ENCODE peak calls at places on chromosome 4, in six cellular contexts. One of them, this sample, is unnamed.

GRCh38 chr4:133146574-133147198 is 2.4 kb upstream of the PCDH10 start:
- DNase-seq in NCI-H510A treated with DMSO at 0.1 percent for 48 hours: peak; percentile 20
- DNase-seq in ELR: peak; percentile 72
- DNase-seq in GM13977: peak; percentile 59
- DNase-seq in PC-3: peak; percentile 59
- DNase-seq in AG08395: peak; percentile 50
- DNase-seq in this sample: no peak

GRCh38 chr4:6987566-6987920 is 55.6 kb upstream of the TADA2B start:
- DNase-seq in NCI-H510A treated with DMSO at 0.1 percent for 48 hours: peak; percentile 32
- DNase-seq in ELR: peak; percentile 48
- DNase-seq in GM13977: no peak
- DNase-seq in PC-3: peak; percentile 4
- DNase-seq in AG08395: peak; percentile 28
- DNase-seq in this sample: no peak

GRCh38 chr4:123667496-123667895 is 270.9 kb downstream of the SPRY1 start:
- DNase-seq in NCI-H510A treated with DMSO at 0.1 percent for 48 hours: no peak
- DNase-seq in ELR: peak; percentile 76
- DNase-seq in GM13977: no peak
- DNase-seq in PC-3: peak; percentile 90
- DNase-seq in AG08395: peak; percentile 29
- DNase-seq in this sample: no peak

GRCh38 chr4:121096629-121097028 is 24.3 kb upstream of the NDNF start:
- DNase-seq in NCI-H510A treated with DMSO at 0.1 percent for 48 hours: peak; percentile 51
- DNase-seq in ELR: peak; percentile 53
- DNase-seq in GM13977: no peak
- DNase-seq in PC-3: peak; percentile 50
- DNase-seq in AG08395: peak; percentile 58
- DNase-seq in this sample: no peak

GRCh38 chr4:94237271-94237670 is 29.6 kb downstream of the SMARCAD1 start:
- DNase-seq in NCI-H510A treated with DMSO at 0.1 percent for 48 hours: no peak
- DNase-seq in ELR: no peak
- DNase-seq in GM13977: no peak
- DNase-seq in PC-3: no peak
- DNase-seq in AG08395: no peak
- DNase-seq in this sample: no peak

GRCh38 chr4:20625460-20625859 is 74.8 kb upstream of the PACRGL start:
- DNase-seq in NCI-H510A treated with DMSO at 0.1 percent for 48 hours: no peak
- DNase-seq in ELR: no peak
- DNase-seq in GM13977: no peak
- DNase-seq in PC-3: no peak
- DNase-seq in AG08395: no peak
- DNase-seq in this sample: no peak

GRCh38 chr4:146340798-146341197 is 126.5 kb downstream of the REELD1 start:
- DNase-seq in NCI-H510A treated with DMSO at 0.1 percent for 48 hours: peak; percentile 3
- DNase-seq in ELR: peak; percentile 73
- DNase-seq in GM13977: peak; percentile 16
- DNase-seq in PC-3: peak; percentile 57
- DNase-seq in AG08395: peak; percentile 24
- DNase-seq in this sample: no peak

GRCh38 chr4:184310171-184310567 is 92.5 kb upstream of the ENPP6 start:
- DNase-seq in NCI-H510A treated with DMSO at 0.1 percent for 48 hours: no peak
- DNase-seq in ELR: no peak
- DNase-seq in GM13977: no peak
- DNase-seq in PC-3: peak; percentile 8
- DNase-seq in AG08395: no peak
- DNase-seq in this sample: peak; percentile 8

GRCh38 chr4:101147283-101147682 is 200.0 kb downstream of the PPP3CA start:
- DNase-seq in NCI-H510A treated with DMSO at 0.1 percent for 48 hours: no peak
- DNase-seq in ELR: no peak
- DNase-seq in GM13977: no peak
- DNase-seq in PC-3: no peak
- DNase-seq in AG08395: no peak
- DNase-seq in this sample: no peak

GRCh38 chr4:2049811-2050210 is 9.3 kb upstream of the NAT8L start:
- DNase-seq in NCI-H510A treated with DMSO at 0.1 percent for 48 hours: no peak
- DNase-seq in ELR: no peak
- DNase-seq in GM13977: no peak
- DNase-seq in PC-3: no peak
- DNase-seq in AG08395: no peak
- DNase-seq in this sample: no peak

GRCh38 chr4:155789391-155789790 is 30.6 kb downstream of the GUCY1B1 start:
- DNase-seq in NCI-H510A treated with DMSO at 0.1 percent for 48 hours: no peak
- DNase-seq in ELR: no peak
- DNase-seq in GM13977: peak; percentile 9
- DNase-seq in PC-3: no peak
- DNase-seq in AG08395: no peak
- DNase-seq in this sample: no peak

GRCh38 chr4:140212646-140213045 is 58.7 kb upstream of the MAML3 start:
- DNase-seq in NCI-H510A treated with DMSO at 0.1 percent for 48 hours: no peak
- DNase-seq in ELR: no peak
- DNase-seq in GM13977: no peak
- DNase-seq in PC-3: no peak
- DNase-seq in AG08395: no peak
- DNase-seq in this sample: no peak

GRCh38 chr4:142265536-142265935 is 580.6 kb downstream of the INPP4B start:
- DNase-seq in NCI-H510A treated with DMSO at 0.1 percent for 48 hours: no peak
- DNase-seq in ELR: peak; percentile 61
- DNase-seq in GM13977: no peak
- DNase-seq in PC-3: peak; percentile 93
- DNase-seq in AG08395: peak; percentile 41
- DNase-seq in this sample: no peak

GRCh38 chr4:23819041-23819511 is 70.8 kb downstream of the PPARGC1A start:
- DNase-seq in NCI-H510A treated with DMSO at 0.1 percent for 48 hours: peak; percentile 15
- DNase-seq in ELR: no peak
- DNase-seq in GM13977: no peak
- DNase-seq in PC-3: no peak
- DNase-seq in AG08395: peak; percentile 49
- DNase-seq in this sample: no peak

GRCh38 chr4:76087007-76087769 is 12.7 kb downstream of the ART3 start:
- DNase-seq in NCI-H510A treated with DMSO at 0.1 percent for 48 hours: peak; percentile 56
- DNase-seq in ELR: peak; percentile 72
- DNase-seq in GM13977: peak; percentile 27
- DNase-seq in PC-3: peak; percentile 73
- DNase-seq in AG08395: peak; percentile 68
- DNase-seq in this sample: no peak

GRCh38 chr4:17168571-17168970 is 270.1 kb upstream of the LDB2 start:
- DNase-seq in NCI-H510A treated with DMSO at 0.1 percent for 48 hours: no peak
- DNase-seq in ELR: peak; percentile 62
- DNase-seq in GM13977: no peak
- DNase-seq in PC-3: no peak
- DNase-seq in AG08395: peak; percentile 47
- DNase-seq in this sample: no peak

GRCh38 chr4:59881632-59882031 is 1318.5 kb upstream of the ADGRL3 start:
- DNase-seq in NCI-H510A treated with DMSO at 0.1 percent for 48 hours: no peak
- DNase-seq in ELR: no peak
- DNase-seq in GM13977: no peak
- DNase-seq in PC-3: no peak
- DNase-seq in AG08395: no peak
- DNase-seq in this sample: no peak

GRCh38 chr4:87270144-87270543 is 49.7 kb upstream of the KLHL8 start:
- DNase-seq in NCI-H510A treated with DMSO at 0.1 percent for 48 hours: peak; percentile 51
- DNase-seq in ELR: peak; percentile 42
- DNase-seq in GM13977: peak; percentile 9
- DNase-seq in PC-3: peak; percentile 57
- DNase-seq in AG08395: peak; percentile 46
- DNase-seq in this sample: no peak

GRCh38 chr4:16293205-16293860 is 67.1 kb upstream of the TAPT1 start:
- DNase-seq in NCI-H510A treated with DMSO at 0.1 percent for 48 hours: no peak
- DNase-seq in ELR: no peak
- DNase-seq in GM13977: no peak
- DNase-seq in PC-3: no peak
- DNase-seq in AG08395: no peak
- DNase-seq in this sample: no peak

GRCh38 chr4:21819086-21819485 is 129.5 kb downstream of the KCNIP4 start:
- DNase-seq in NCI-H510A treated with DMSO at 0.1 percent for 48 hours: no peak
- DNase-seq in ELR: no peak
- DNase-seq in GM13977: no peak
- DNase-seq in PC-3: no peak
- DNase-seq in AG08395: no peak
- DNase-seq in this sample: no peak

GRCh38 chr4:23365086-23365485 is 524.8 kb downstream of the PPARGC1A start:
- DNase-seq in NCI-H510A treated with DMSO at 0.1 percent for 48 hours: no peak
- DNase-seq in ELR: no peak
- DNase-seq in GM13977: no peak
- DNase-seq in PC-3: no peak
- DNase-seq in AG08395: no peak
- DNase-seq in this sample: no peak

GRCh38 chr4:129978315-129978714 is 882.4 kb downstream of the C4orf33 start:
- DNase-seq in NCI-H510A treated with DMSO at 0.1 percent for 48 hours: no peak
- DNase-seq in ELR: no peak
- DNase-seq in GM13977: no peak
- DNase-seq in PC-3: no peak
- DNase-seq in AG08395: no peak
- DNase-seq in this sample: no peak

GRCh38 chr4:54446556-54446955 is 211.2 kb upstream of the KIT start:
- DNase-seq in NCI-H510A treated with DMSO at 0.1 percent for 48 hours: no peak
- DNase-seq in ELR: no peak
- DNase-seq in GM13977: no peak
- DNase-seq in PC-3: no peak
- DNase-seq in AG08395: no peak
- DNase-seq in this sample: no peak

GRCh38 chr4:31194823-31195222 is 474.7 kb downstream of the PCDH7 start:
- DNase-seq in NCI-H510A treated with DMSO at 0.1 percent for 48 hours: no peak
- DNase-seq in ELR: no peak
- DNase-seq in GM13977: no peak
- DNase-seq in PC-3: no peak
- DNase-seq in AG08395: no peak
- DNase-seq in this sample: no peak

GRCh38 chr4:112225157-112225556 is 6.4 kb upstream of the AP1AR start:
- DNase-seq in NCI-H510A treated with DMSO at 0.1 percent for 48 hours: no peak
- DNase-seq in ELR: peak; percentile 23
- DNase-seq in GM13977: no peak
- DNase-seq in PC-3: no peak
- DNase-seq in AG08395: no peak
- DNase-seq in this sample: no peak

GRCh38 chr4:54217642-54218486 is 11.2 kb upstream of the PDGFRA start:
- DNase-seq in NCI-H510A treated with DMSO at 0.1 percent for 48 hours: peak; percentile 95
- DNase-seq in ELR: peak; percentile 84
- DNase-seq in GM13977: peak; percentile 73
- DNase-seq in PC-3: peak; percentile 94
- DNase-seq in AG08395: peak; percentile 87
- DNase-seq in this sample: no peak

GRCh38 chr4:42568610-42569207 is 88.2 kb downstream of the ATP8A1 start:
- DNase-seq in NCI-H510A treated with DMSO at 0.1 percent for 48 hours: peak; percentile 67
- DNase-seq in ELR: peak; percentile 60
- DNase-seq in GM13977: peak; percentile 53
- DNase-seq in PC-3: peak; percentile 77
- DNase-seq in AG08395: peak; percentile 48
- DNase-seq in this sample: peak; percentile 45